ENCODE peak calls at places on chromosomes 3 and 15, in nine cellular contexts. Q is PC-3, D is AG10803, V is cardiac fibroblast, P is lower leg skin, R is AG04449, K is aorta, E is GM12878, M is H1. J is an unnamed sample.

GRCh38 chr3:47984089-47984759 is 32.0 kb downstream of the MAP4 start:
- DNase-seq in Q (peak), D (peak), V (peak), P (no peak), R (peak), K (no peak), E (no peak), M (no peak), J (peak)

GRCh38 chr15:65386376-65386775 is 8.6 kb upstream of the IGDCC3 start:
- DNase-seq in Q (no peak), D (no peak), V (no peak), P (no peak), R (no peak), K (no peak), E (no peak), M (no peak), J (no peak)

GRCh38 chr15:42154576-42155355 is 1.7 kb downstream of the PLA2G4F start:
- DNase-seq in Q (no peak), D (no peak), V (no peak), P (no peak), R (no peak), K (no peak), E (no peak), M (no peak), J (no peak)

GRCh38 chr3:125428216-125428830 is 53.2 kb upstream of the ZNF148 start:
- DNase-seq in Q (no peak), D (peak), V (no peak), P (no peak), R (no peak), K (no peak), E (no peak), M (no peak), J (no peak)

GRCh38 chr3:143070977-143071551 is 48.5 kb upstream of the CHST2 start:
- DNase-seq in Q (peak), D (peak), V (peak), P (no peak), R (peak), K (no peak), E (no peak), M (no peak), J (peak)

GRCh38 chr3:48428863-48429415 is 947 bp downstream of the PLXNB1 start:
- DNase-seq in Q (peak), D (no peak), V (peak), P (peak), R (no peak), K (peak), E (no peak), M (peak), J (no peak)

GRCh38 chr3:187880438-187880837 is 135.2 kb upstream of the BCL6 start:
- DNase-seq in Q (no peak), D (no peak), V (peak), P (no peak), R (no peak), K (no peak), E (no peak), M (no peak), J (peak)

GRCh38 chr3:65595222-65595996 is 443.3 kb downstream of the MAGI1 start:
- DNase-seq in Q (no peak), D (no peak), V (no peak), P (no peak), R (no peak), K (no peak), E (no peak), M (no peak), J (no peak)

GRCh38 chr3:122299872-122300460 is 25.1 kb upstream of the CSTA start:
- DNase-seq in Q (peak), D (no peak), V (peak), P (no peak), R (no peak), K (no peak), E (no peak), M (peak), J (peak)

GRCh38 chr3:168820748-168821445 is 725.2 kb upstream of the GOLIM4 start:
- DNase-seq in Q (no peak), D (no peak), V (no peak), P (no peak), R (no peak), K (no peak), E (no peak), M (no peak), J (no peak)

GRCh38 chr3:115217678-115218451 is 70.8 kb upstream of the ZBTB20 start:
- DNase-seq in Q (peak), D (peak), V (peak), P (no peak), R (no peak), K (no peak), E (no peak), M (no peak), J (peak)

GRCh38 chr3:31891876-31892455 is 89.1 kb downstream of the OSBPL10 start:
- DNase-seq in Q (no peak), D (no peak), V (no peak), P (no peak), R (no peak), K (no peak), E (no peak), M (no peak), J (no peak)

GRCh38 chr15:67458449-67458848 is 62.5 kb upstream of the C15orf61 start:
- DNase-seq in Q (no peak), D (no peak), V (no peak), P (no peak), R (no peak), K (no peak), E (no peak), M (no peak), J (no peak)

GRCh38 chr15:49438970-49439631 is 16.1 kb downstream of the FGF7 start:
- DNase-seq in Q (no peak), D (no peak), V (no peak), P (no peak), R (no peak), K (peak), E (peak), M (no peak), J (no peak)

GRCh38 chr3:172194702-172195392 is 155.5 kb downstream of the FNDC3B start:
- DNase-seq in Q (peak), D (no peak), V (peak), P (no peak), R (no peak), K (no peak), E (no peak), M (no peak), J (peak)

GRCh38 chr3:46955801-46956259 is 20.7 kb downstream of the CCDC12 start:
- DNase-seq in Q (no peak), D (no peak), V (no peak), P (no peak), R (no peak), K (no peak), E (no peak), M (no peak), J (no peak)

GRCh38 chr15:98865397-98866339 is 141.9 kb downstream of the PGPEP1L start:
- DNase-seq in Q (peak), D (peak), V (peak), P (peak), R (no peak), K (peak), E (no peak), M (no peak), J (peak)

GRCh38 chr3:72887723-72888545 is at the start of gene GXYLT2:
- DNase-seq in Q (peak), D (peak), V (peak), P (no peak), R (no peak), K (peak), E (no peak), M (peak), J (peak)

GRCh38 chr3:49554639-49555265 is 475 bp downstream of the BSN start:
- DNase-seq in Q (peak), D (no peak), V (peak), P (no peak), R (no peak), K (peak), E (no peak), M (peak), J (no peak)

GRCh38 chr3:125109541-125109925 is 53.7 kb upstream of the HEG1 start:
- DNase-seq in Q (no peak), D (no peak), V (no peak), P (no peak), R (no peak), K (no peak), E (no peak), M (peak), J (no peak)

GRCh38 chr3:95705786-95706418 is 1108.5 kb upstream of the EPHA6 start:
- DNase-seq in Q (no peak), D (no peak), V (no peak), P (no peak), R (no peak), K (no peak), E (no peak), M (no peak), J (no peak)

GRCh38 chr15:39099524-39099923 is 481.4 kb upstream of the THBS1 start:
- DNase-seq in Q (no peak), D (no peak), V (no peak), P (no peak), R (no peak), K (no peak), E (no peak), M (no peak), J (no peak)

GRCh38 chr3:72213296-72214064 is 428.5 kb upstream of the PROK2 start:
- DNase-seq in Q (no peak), D (no peak), V (no peak), P (no peak), R (no peak), K (no peak), E (no peak), M (no peak), J (no peak)

GRCh38 chr3:83063457-83063856 is 1302.0 kb upstream of the GBE1 start:
- DNase-seq in Q (no peak), D (no peak), V (no peak), P (no peak), R (no peak), K (no peak), E (no peak), M (no peak), J (peak)

GRCh38 chr15:87207945-87208580 is 1048.5 kb downstream of the NTRK3 start:
- DNase-seq in Q (peak), D (peak), V (peak), P (no peak), R (peak), K (no peak), E (no peak), M (no peak), J (no peak)

GRCh38 chr3:14245240-14245639 is 66.6 kb downstream of the LSM3 start:
- DNase-seq in Q (no peak), D (no peak), V (no peak), P (no peak), R (no peak), K (no peak), E (no peak), M (no peak), J (no peak)

GRCh38 chr15:25175789-25176615 is 221.2 kb downstream of the SNRPN start:
- DNase-seq in Q (no peak), D (no peak), V (no peak), P (peak), R (no peak), K (peak), E (no peak), M (no peak), J (no peak)

GRCh38 chr3:147359177-147360062 is 46.9 kb downstream of the ZIC4 start:
- DNase-seq in Q (no peak), D (no peak), V (no peak), P (no peak), R (no peak), K (no peak), E (no peak), M (peak), J (no peak)

GRCh38 chr3:112038863-112039262 is 4.3 kb downstream of the TMPRSS7 start:
- DNase-seq in Q (peak), D (peak), V (peak), P (no peak), R (no peak), K (no peak), E (peak), M (no peak), J (no peak)

GRCh38 chr3:135868801-135869200 is 96.7 kb upstream of the PPP2R3A start:
- DNase-seq in Q (no peak), D (no peak), V (no peak), P (no peak), R (no peak), K (no peak), E (no peak), M (no peak), J (no peak)

GRCh38 chr3:13477946-13478345 is 2.2 kb upstream of the HDAC11 start:
- DNase-seq in Q (no peak), D (no peak), V (no peak), P (no peak), R (no peak), K (no peak), E (no peak), M (no peak), J (no peak)

GRCh38 chr3:152353578-152353977 is 84.8 kb downstream of the MBNL1 start:
- DNase-seq in Q (no peak), D (no peak), V (no peak), P (no peak), R (no peak), K (no peak), E (no peak), M (no peak), J (no peak)

GRCh38 chr15:65856821-65857455 is 12.4 kb upstream of the RAB11A start:
- DNase-seq in Q (peak), D (peak), V (peak), P (peak), R (no peak), K (peak), E (no peak), M (peak), J (no peak)

GRCh38 chr3:101938262-101938847 is 89.0 kb downstream of the NFKBIZ start:
- DNase-seq in Q (no peak), D (no peak), V (no peak), P (no peak), R (no peak), K (no peak), E (no peak), M (no peak), J (no peak)
- H3K4me3 ChIP-seq in Q (no peak), D (no peak), V (no peak), P (no peak), R (no peak), K (no peak), E (peak), M (no peak), J (no peak)

DNA sequence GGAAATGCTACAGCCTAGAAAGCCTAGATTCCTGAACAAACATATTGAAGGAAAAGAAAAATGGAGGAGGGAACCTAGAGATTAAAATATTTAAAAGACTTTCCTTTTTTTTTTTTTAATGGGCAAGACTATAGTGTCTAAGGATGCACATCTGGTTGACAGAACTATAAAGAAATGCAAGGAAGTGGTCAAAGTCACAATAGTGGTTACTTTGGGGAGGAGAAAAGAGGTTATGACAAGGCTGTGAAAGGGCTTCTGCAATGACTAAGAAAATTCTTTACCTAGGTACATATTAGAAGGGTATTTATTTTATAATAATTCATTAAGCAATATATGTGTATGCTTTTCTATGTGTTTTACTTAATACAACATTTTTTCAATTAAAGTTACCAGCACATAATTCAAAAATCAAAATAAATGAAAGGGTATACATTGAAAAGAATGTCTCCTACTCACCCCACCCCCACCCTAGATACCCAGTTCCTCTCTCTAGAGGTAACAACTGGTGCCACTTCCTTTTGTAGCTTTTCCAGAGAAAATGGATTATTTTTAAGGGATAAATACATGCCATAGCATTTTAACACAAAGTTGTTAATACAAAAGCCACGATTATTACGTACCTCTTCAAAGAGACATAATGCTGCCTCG is 70.1 kb downstream of the HERC1 start:
- DNase-seq in Q (peak), D (peak), V (peak), P (no peak), R (no peak), K (no peak), E (peak), M (no peak), J (no peak)
- H3K4me3 ChIP-seq in Q (no peak), D (no peak), V (no peak), P (no peak), R (no peak), K (no peak), E (no peak), M (no peak), J (no peak)

DNA sequence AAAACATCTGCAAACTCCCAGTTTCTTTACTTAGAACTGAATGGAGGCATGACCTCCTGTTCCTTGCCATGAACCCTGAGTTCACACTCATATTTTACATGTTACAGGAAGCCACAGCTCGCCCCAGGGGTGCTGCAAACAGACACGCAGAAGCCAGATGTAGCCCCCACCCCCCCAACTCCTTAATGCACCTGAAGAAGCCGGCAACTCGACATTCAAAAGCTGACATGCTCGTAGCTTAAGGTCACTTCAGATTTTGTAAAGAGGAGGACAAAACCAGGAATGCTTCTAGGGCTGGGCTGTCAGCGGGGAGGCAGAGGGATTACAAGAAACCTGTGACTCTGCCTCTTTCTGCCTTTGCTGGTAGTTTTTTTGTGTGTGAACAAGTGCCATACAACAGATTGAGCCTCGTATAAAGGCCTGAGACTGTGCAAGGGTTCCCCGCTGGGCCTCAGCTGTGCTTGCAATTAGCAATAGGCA is 42.0 kb upstream of the FEZF2 start:
- DNase-seq in Q (no peak), D (no peak), V (no peak), P (no peak), R (no peak), K (no peak), E (no peak), M (peak), J (no peak)
- H3K4me3 ChIP-seq in Q (no peak), D (no peak), V (no peak), P (no peak), R (no peak), K (no peak), E (no peak), M (no peak), J (no peak)

GRCh38 chr3:53073553-53074365 is 27.9 kb upstream of the SFMBT1 start:
- DNase-seq in Q (no peak), D (no peak), V (no peak), P (no peak), R (no peak), K (peak), E (no peak), M (no peak), J (no peak)
- H3K4me3 ChIP-seq in Q (no peak), D (peak), V (peak), P (peak), R (peak), K (no peak), E (peak), M (peak), J (peak)

GRCh38 chr15:82648257-82649103 is 1.3 kb upstream of the CPEB1 start:
- DNase-seq in Q (no peak), D (peak), V (peak), P (no peak), R (no peak), K (no peak), E (no peak), M (peak), J (no peak)
- H3K4me3 ChIP-seq in Q (no peak), D (peak), V (peak), P (peak), R (peak), K (peak), E (peak), M (peak), J (peak)

GRCh38 chr3:105327662-105328337 is 38.9 kb upstream of the ALCAM start:
- DNase-seq in Q (peak), D (peak), V (peak), P (no peak), R (no peak), K (no peak), E (no peak), M (no peak), J (no peak)
- H3K4me3 ChIP-seq in Q (no peak), D (no peak), V (no peak), P (no peak), R (no peak), K (no peak), E (no peak), M (no peak), J (no peak)

J was measured in brain microvascular endothelial cell.